ENCODE peak calls at places on chromosome 14, in eight cellular contexts. A is Panc1, Z is tibial nerve, B is IMR-90, T is DND-41, I is stomach, P is esophagus squamous epithelium, S is HCT116. L is an unnamed sample. For H3K36me3, the result is how much of the 10 kb centered on the place peaks cover.

GRCh38 chr14:68322970-68323620 is 469.8 kb downstream of the ZFP36L1 start:
- DNase-seq in I (peak), T (no peak), Z (no peak), A (no peak), S (no peak), P (no peak), B (no peak), L (no peak)

GRCh38 chr14:91889477-91890211 is 22.3 kb upstream of the TC2N start:
- DNase-seq in B (no peak), P (no peak), Z (no peak), I (peak), T (no peak), A (no peak), S (no peak), L (no peak)

GRCh38 chr14:60707858-60708257 is 16.3 kb downstream of the SIX4 start:
- DNase-seq in Z (no peak), I (no peak), B (no peak), A (no peak), T (no peak), P (no peak), S (no peak), L (no peak)

GRCh38 chr14:24321212-24321975 is 10.1 kb downstream of the LTB4R start:
- DNase-seq in P (no peak), S (no peak), Z (no peak), T (no peak), A (no peak), I (no peak), B (no peak), L (no peak)

GRCh38 chr14:102140027-102140749 is 491 bp downstream of the WDR20 start:
- DNase-seq in T (peak), S (no peak), B (no peak), P (no peak), A (no peak), I (peak), Z (peak), L (no peak)

GRCh38 chr14:56810341-56810740 is at the start of gene OTX2:
- DNase-seq in S (no peak), B (no peak), A (no peak), P (no peak), Z (no peak), I (no peak), T (no peak), L (no peak)

GRCh38 chr14:60655898-60656754 is 6.8 kb upstream of the SIX1 start:
- DNase-seq in B (peak), S (no peak), P (no peak), Z (no peak), A (no peak), T (no peak), I (no peak), L (no peak)

GRCh38 chr14:38412654-38413053 is 156.8 kb upstream of the CLEC14A start:
- DNase-seq in Z (no peak), A (no peak), I (no peak), S (no peak), B (no peak), T (no peak), P (no peak), L (no peak)

GRCh38 chr14:71471604-71472003 is 460.6 kb upstream of the RGS6 start:
- DNase-seq in B (no peak), T (no peak), A (no peak), P (no peak), Z (no peak), I (no peak), S (no peak), L (no peak)
- H3K27ac ChIP-seq in B (no peak), T (no peak), A (no peak), P (no peak), Z (no peak), I (no peak), S (no peak), L (no peak)

DNA sequence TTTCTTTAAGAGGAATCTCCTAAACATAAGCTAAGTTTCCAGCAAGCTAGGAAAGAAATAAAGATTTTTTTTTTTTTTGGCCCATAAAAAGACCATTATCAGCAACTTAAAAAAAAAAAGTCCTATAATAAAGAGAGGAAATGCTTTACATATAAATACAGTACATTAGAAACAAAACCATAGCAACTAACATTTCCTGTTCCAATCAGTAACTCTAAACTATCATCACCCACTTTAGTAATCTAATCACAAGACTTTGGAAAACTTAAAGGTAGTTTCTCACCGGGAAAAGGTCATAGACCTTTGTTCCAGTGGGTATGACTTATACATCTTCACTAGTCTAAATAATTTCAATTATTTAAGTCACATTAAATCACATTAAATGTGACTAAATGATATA is 11.1 kb downstream of the SPTSSA start:
- DNase-seq in B (no peak), S (no peak), Z (no peak), P (no peak), T (no peak), A (no peak), I (no peak), L (no peak)
- H3K4me3 ChIP-seq in B (no peak), S (no peak), Z (no peak), P (no peak), T (no peak), A (no peak), I (no peak), L (no peak)

GRCh38 chr14:61774861-61775260 is 12.6 kb downstream of the SNAPC1 start:
- DNase-seq in S (no peak), A (no peak), B (peak), Z (no peak), I (no peak), P (no peak), T (no peak), L (no peak)

GRCh38 chr14:61780125-61780524 is 17.9 kb downstream of the SNAPC1 start:
- DNase-seq in T (peak), A (no peak), S (no peak), B (no peak), Z (no peak), P (no peak), I (no peak), L (no peak)
- H3K36me3 ChIP-seq in T (half or more), A (under half), S (under half), B (under half), Z (under half), P (under half), I (half or more), L (half or more)

GRCh38 chr14:51993274-51993673 is 3.9 kb downstream of the RTRAF start:
- DNase-seq in S (no peak), P (no peak), A (no peak), T (no peak), Z (no peak), I (no peak), B (no peak), L (no peak)
- H3K27ac ChIP-seq in S (no peak), P (no peak), A (no peak), T (no peak), Z (no peak), I (no peak), B (no peak), L (no peak)

GRCh38 chr14:103550451-103551337 is 11.8 kb downstream of the BAG5 start:
- DNase-seq in A (no peak), S (no peak), P (no peak), Z (no peak), I (no peak), T (no peak), B (no peak), L (no peak)
- H3K4me3 ChIP-seq in A (no peak), S (no peak), P (no peak), Z (no peak), I (no peak), T (no peak), B (no peak), L (peak)

DNA sequence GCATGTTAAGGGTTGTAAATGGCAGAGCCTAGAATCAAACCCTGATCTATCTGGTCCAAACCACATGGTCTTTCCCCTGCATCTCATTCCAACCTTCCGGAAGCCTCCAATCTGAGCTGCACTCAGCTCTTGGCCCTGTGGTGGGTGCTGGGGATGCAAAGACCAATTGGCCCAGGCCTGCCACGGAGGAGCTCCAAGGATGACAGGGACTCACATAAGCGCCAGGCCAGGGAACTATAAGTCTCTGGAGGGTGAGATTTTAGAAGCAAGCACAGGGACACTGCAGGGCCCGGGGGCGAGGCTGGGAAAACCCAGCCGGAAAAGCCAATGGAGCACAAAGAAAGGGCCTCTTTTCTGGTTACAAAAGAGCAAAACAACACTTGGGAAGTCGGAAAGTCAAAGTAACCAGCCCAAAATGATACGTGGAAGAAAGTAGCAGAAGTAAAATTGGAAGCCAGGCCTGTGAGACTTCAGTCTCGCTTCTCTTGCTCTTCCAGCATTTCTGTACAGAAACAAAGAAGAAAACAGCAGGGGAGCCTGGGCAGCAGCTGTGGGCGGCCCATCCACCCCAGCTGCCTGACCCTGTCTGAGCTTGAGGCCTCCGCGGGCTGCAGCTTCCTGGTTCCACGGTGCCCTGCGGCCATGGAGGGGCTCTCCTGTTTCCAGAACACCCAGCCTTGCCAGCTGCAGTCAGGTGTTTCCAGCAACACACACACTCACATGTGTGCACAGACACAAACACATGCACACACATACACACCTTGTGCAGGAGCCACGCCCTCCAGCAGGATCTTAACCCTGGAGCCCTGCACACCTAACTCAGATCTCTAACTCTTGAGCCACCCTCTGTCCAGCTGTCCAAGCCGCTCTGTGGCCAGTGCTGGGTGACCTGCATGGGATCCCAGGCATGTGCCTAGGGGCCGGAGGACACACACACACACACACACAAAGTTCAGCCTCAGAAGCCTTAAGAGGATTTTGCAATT is 178.2 kb downstream of the BCL11B start:
- DNase-seq in I (no peak), S (no peak), P (no peak), T (no peak), Z (no peak), A (no peak), B (no peak), L (no peak)
- H3K36me3 ChIP-seq in I (under half), S (under half), P (under half), T (under half), Z (under half), A (under half), B (under half), L (under half)

L was measured in right atrium auricular region.